ENCODE peak calls at places on chromosomes 12 and 14, in nine cellular contexts. V is left colon; O is EH; J is hypothalamus; I is mucosa of descending colon; A is central memory CD4-positive, alpha-beta T cell; H is activated CD8-positive, alpha-beta memory T cell treated with anti-CD3 and anti-CD28 coated beads, Interleukin-2, amount 50 U/mL, for 4 hours; Z is upper lobe of left lung; S is upper lobe of right lung. C is an unnamed sample.

GRCh38 chr12:23854598-23854997 is 94.9 kb downstream of the SOX5 start:
- DNase-seq in V (no peak), O (no peak), J (no peak), I (no peak), A (no peak), H (no peak), Z (no peak), S (no peak), C (no peak)

GRCh38 chr12:124923906-124924734 is 9.7 kb upstream of the UBC start:
- DNase-seq in V (peak; percentile 25), O (peak; percentile 94), J (no peak), I (no peak), A (no peak), H (no peak), Z (no peak), S (no peak), C (no peak)

GRCh38 chr12:96177013-96177412 is 17.2 kb upstream of the ELK3 start:
- DNase-seq in V (no peak), O (peak; percentile 49), J (no peak), I (no peak), A (peak; percentile 14), H (peak; percentile 47), Z (no peak), S (no peak), C (peak; percentile 70)

GRCh38 chr12:52617403-52617785 is 965 bp downstream of the KRT73 start:
- DNase-seq in V (no peak), O (no peak), J (no peak), I (no peak), A (no peak), H (no peak), Z (no peak), S (no peak), C (no peak)

GRCh38 chr12:89238593-89238992 is 113.7 kb downstream of the DUSP6 start:
- DNase-seq in V (no peak), O (no peak), J (no peak), I (no peak), A (no peak), H (no peak), Z (no peak), S (no peak), C (no peak)

GRCh38 chr14:102503576-102504224 is 5.9 kb downstream of the ANKRD9 start:
- DNase-seq in V (no peak), O (no peak), J (no peak), I (no peak), A (no peak), H (no peak), Z (no peak), S (no peak), C (no peak)

GRCh38 chr14:99329711-99330315 is 57.8 kb upstream of the BCL11B start:
- DNase-seq in V (no peak), O (no peak), J (no peak), I (no peak), A (no peak), H (no peak), Z (no peak), S (peak; percentile 36), C (no peak)

GRCh38 chr14:94612174-94612573 is at the start of gene SERPINA3:
- DNase-seq in V (no peak), O (peak; percentile 18), J (no peak), I (no peak), A (no peak), H (no peak), Z (no peak), S (no peak), C (no peak)

GRCh38 chr12:107884769-107885694 is 110.5 kb downstream of the ASCL4 start:
- DNase-seq in V (no peak), O (peak; percentile 62), J (no peak), I (peak; percentile 58), A (peak; percentile 9), H (peak; percentile 18), Z (no peak), S (peak; percentile 69), C (peak; percentile 20)

GRCh38 chr14:52068741-52069616 is at the start of gene NID2:
- DNase-seq in V (peak; percentile 84), O (peak; percentile 96), J (peak; percentile 27), I (peak; percentile 70), A (peak; percentile 31), H (peak; percentile 29), Z (peak; percentile 92), S (peak; percentile 71), C (peak; percentile 27)

GRCh38 chr14:102568115-102568614 is 24.3 kb upstream of the RCOR1 start:
- DNase-seq in V (peak; percentile 71), O (no peak), J (no peak), I (peak; percentile 76), A (peak; percentile 25), H (peak; percentile 39), Z (no peak), S (no peak), C (peak; percentile 17)

GRCh38 chr12:30796508-30796780 is 41.7 kb upstream of the CAPRIN2 start:
- DNase-seq in V (no peak), O (peak; percentile 75), J (no peak), I (no peak), A (no peak), H (no peak), Z (no peak), S (no peak), C (no peak)

GRCh38 chr12:4143909-4144308 is 129.7 kb upstream of the CCND2 start:
- DNase-seq in V (no peak), O (no peak), J (no peak), I (no peak), A (no peak), H (no peak), Z (no peak), S (no peak), C (peak; percentile 43)

GRCh38 chr14:68792830-68793733 is at the start of gene ZFP36L1:
- DNase-seq in V (peak; percentile 94), O (peak; percentile 97), J (no peak), I (peak; percentile 96), A (peak; percentile 94), H (peak; percentile 94), Z (peak; percentile 95), S (peak; percentile 96), C (peak; percentile 91)

GRCh38 chr14:59342108-59342507 is 123.1 kb downstream of the GPR135 start:
- DNase-seq in V (no peak), O (no peak), J (no peak), I (no peak), A (no peak), H (no peak), Z (no peak), S (no peak), C (no peak)

GRCh38 chr12:84305144-84305543 is 607.5 kb downstream of the SLC6A15 start:
- DNase-seq in V (no peak), O (peak; percentile 37), J (no peak), I (no peak), A (no peak), H (no peak), Z (no peak), S (no peak), C (no peak)

GRCh38 chr14:90850487-90850886 is 34.3 kb upstream of the TTC7B start:
- DNase-seq in V (no peak), O (peak; percentile 62), J (no peak), I (no peak), A (no peak), H (no peak), Z (no peak), S (no peak), C (no peak)

GRCh38 chr12:78871566-78871965 is 7.0 kb downstream of the SYT1 start:
- DNase-seq in V (no peak), O (no peak), J (no peak), I (no peak), A (no peak), H (no peak), Z (no peak), S (no peak), C (no peak)

GRCh38 chr14:64247186-64247585 is 47.0 kb downstream of the ESR2 start:
- DNase-seq in V (no peak), O (no peak), J (no peak), I (no peak), A (no peak), H (no peak), Z (no peak), S (no peak), C (no peak)

GRCh38 chr12:58174316-58174715 is 232.9 kb downstream of the ATP23 start:
- DNase-seq in V (no peak), O (no peak), J (no peak), I (no peak), A (no peak), H (no peak), Z (no peak), S (no peak), C (no peak)

GRCh38 chr14:105200074-105200473 is 19.0 kb upstream of the NUDT14 start:
- DNase-seq in V (no peak), O (no peak), J (no peak), I (no peak), A (no peak), H (no peak), Z (peak; percentile 69), S (no peak), C (no peak)

GRCh38 chr14:29926228-29926627 is 1.4 kb downstream of the PRKD1 start:
- DNase-seq in V (no peak), O (peak; percentile 14), J (no peak), I (no peak), A (no peak), H (no peak), Z (no peak), S (no peak), C (no peak)

GRCh38 chr12:115375188-115375991 is 691.4 kb upstream of the TBX3 start:
- DNase-seq in V (no peak), O (peak; percentile 79), J (no peak), I (peak; percentile 6), A (no peak), H (no peak), Z (no peak), S (no peak), C (no peak)

GRCh38 chr12:24380122-24380521 is 430.7 kb upstream of the SOX5 start:
- DNase-seq in V (no peak), O (no peak), J (no peak), I (no peak), A (no peak), H (no peak), Z (no peak), S (no peak), C (no peak)

GRCh38 chr12:104282109-104282508 is 21.4 kb upstream of the EID3 start:
- DNase-seq in V (no peak), O (peak; percentile 83), J (no peak), I (no peak), A (no peak), H (no peak), Z (no peak), S (no peak), C (no peak)

GRCh38 chr14:100223332-100224171 is 15.4 kb upstream of the YY1 start:
- DNase-seq in V (no peak), O (no peak), J (no peak), I (no peak), A (no peak), H (no peak), Z (no peak), S (no peak), C (no peak)

GRCh38 chr12:21751517-21751916 is 23.0 kb downstream of the KCNJ8 start:
- DNase-seq in V (no peak), O (peak; percentile 91), J (no peak), I (peak; percentile 38), A (no peak), H (no peak), Z (no peak), S (no peak), C (no peak)

GRCh38 chr12:95944108-95944704 is 1.1 kb downstream of the AMDHD1 start:
- DNase-seq in V (no peak), O (no peak), J (no peak), I (no peak), A (no peak), H (no peak), Z (no peak), S (no peak), C (no peak)

GRCh38 chr12:121092034-121092433 is 40.6 kb upstream of the P2RX7 start:
- DNase-seq in V (no peak), O (no peak), J (no peak), I (no peak), A (no peak), H (no peak), Z (no peak), S (no peak), C (no peak)

GRCh38 chr14:103725001-103725682 is 9.5 kb downstream of the ZFYVE21 start:
- DNase-seq in V (no peak), O (no peak), J (no peak), I (no peak), A (no peak), H (no peak), Z (peak; percentile 77), S (no peak), C (no peak)

GRCh38 chr12:64998327-64999156 is 122.6 kb downstream of the WIF1 start:
- DNase-seq in V (no peak), O (no peak), J (no peak), I (no peak), A (no peak), H (no peak), Z (no peak), S (no peak), C (no peak)

C was measured in CD4-positive, alpha-beta memory T cell.